ENCODE peak calls at places on chromosomes 2 and 18, in eight cellular contexts. T is CD8-positive, alpha-beta T cell; J is fibroblast of mammary gland; M is Caco-2; C is coronary artery; F is RWPE1; O is Peyer's patch; B is cardiac fibroblast. D is an unnamed sample.

GRCh38 chr2:196284033-196284844 is 112.9 kb upstream of the STK17B start:
- DNase-seq in T (no peak), J (no peak), M (no peak), C (no peak), F (no peak), O (no peak), B (peak; percentile 47), D (no peak)

GRCh38 chr18:61892683-61893303 is at the start of gene RNF152:
- DNase-seq in T (no peak), J (no peak), M (no peak), C (no peak), F (peak; percentile 23), O (peak; percentile 63), B (peak; percentile 34), D (no peak)

GRCh38 chr2:160271166-160272086 is 71.4 kb upstream of the ITGB6 start:
- DNase-seq in T (no peak), J (no peak), M (peak; percentile 42), C (peak; percentile 74), F (no peak), O (no peak), B (no peak), D (no peak)

GRCh38 chr2:144548532-144549191 is 28.7 kb upstream of the ZEB2 start:
- DNase-seq in T (no peak), J (no peak), M (no peak), C (no peak), F (no peak), O (no peak), B (no peak), D (no peak)

GRCh38 chr2:795245-796041 is 118.2 kb upstream of the TMEM18 start:
- DNase-seq in T (no peak), J (no peak), M (no peak), C (no peak), F (no peak), O (no peak), B (no peak), D (no peak)

GRCh38 chr18:7177131-7177744 is 53.7 kb upstream of the LRRC30 start:
- DNase-seq in T (no peak), J (peak; percentile 84), M (peak; percentile 76), C (no peak), F (peak; percentile 70), O (no peak), B (peak; percentile 89), D (no peak)

GRCh38 chr2:63890678-63891077 is 49.0 kb downstream of the UGP2 start:
- DNase-seq in T (no peak), J (no peak), M (no peak), C (no peak), F (no peak), O (no peak), B (no peak), D (no peak)

GRCh38 chr2:205323929-205324328 is 358.4 kb upstream of the NRP2 start:
- DNase-seq in T (no peak), J (peak; percentile 23), M (no peak), C (no peak), F (no peak), O (no peak), B (peak; percentile 32), D (no peak)

GRCh38 chr2:137659616-137660015 is 304.7 kb upstream of the HNMT start:
- DNase-seq in T (no peak), J (peak; percentile 3), M (peak; percentile 42), C (no peak), F (peak; percentile 34), O (no peak), B (peak; percentile 17), D (no peak)
- TF ChIP-seq CTCF in T (no peak), J (no peak), M (peak; percentile 32), C (no peak), F (peak; percentile 27), O (no peak), B (no peak), D (no peak)

GRCh38 chr18:8326763-8327394 is 282.4 kb upstream of the RAB12 start:
- DNase-seq in T (no peak), J (no peak), M (no peak), C (no peak), F (no peak), O (no peak), B (no peak), D (no peak)

GRCh38 chr18:8329186-8329771 is 280.0 kb upstream of the RAB12 start:
- DNase-seq in T (no peak), J (peak; percentile 74), M (no peak), C (no peak), F (no peak), O (no peak), B (peak; percentile 72), D (no peak)

GRCh38 chr18:8322486-8322885 is 286.8 kb upstream of the RAB12 start:
- DNase-seq in T (no peak), J (no peak), M (no peak), C (no peak), F (no peak), O (no peak), B (no peak), D (no peak)

GRCh38 chr18:8319798-8320477 is 289.3 kb upstream of the RAB12 start:
- DNase-seq in T (no peak), J (peak; percentile 72), M (no peak), C (no peak), F (no peak), O (no peak), B (peak; percentile 47), D (no peak)

GRCh38 chr18:8324343-8325065 is 284.7 kb upstream of the RAB12 start:
- DNase-seq in T (no peak), J (no peak), M (no peak), C (no peak), F (no peak), O (no peak), B (no peak), D (no peak)
- TF ChIP-seq CTCF in T (no peak), J (peak; percentile 11), M (no peak), C (no peak), F (no peak), O (no peak), B (no peak), D (no peak)

DNA sequence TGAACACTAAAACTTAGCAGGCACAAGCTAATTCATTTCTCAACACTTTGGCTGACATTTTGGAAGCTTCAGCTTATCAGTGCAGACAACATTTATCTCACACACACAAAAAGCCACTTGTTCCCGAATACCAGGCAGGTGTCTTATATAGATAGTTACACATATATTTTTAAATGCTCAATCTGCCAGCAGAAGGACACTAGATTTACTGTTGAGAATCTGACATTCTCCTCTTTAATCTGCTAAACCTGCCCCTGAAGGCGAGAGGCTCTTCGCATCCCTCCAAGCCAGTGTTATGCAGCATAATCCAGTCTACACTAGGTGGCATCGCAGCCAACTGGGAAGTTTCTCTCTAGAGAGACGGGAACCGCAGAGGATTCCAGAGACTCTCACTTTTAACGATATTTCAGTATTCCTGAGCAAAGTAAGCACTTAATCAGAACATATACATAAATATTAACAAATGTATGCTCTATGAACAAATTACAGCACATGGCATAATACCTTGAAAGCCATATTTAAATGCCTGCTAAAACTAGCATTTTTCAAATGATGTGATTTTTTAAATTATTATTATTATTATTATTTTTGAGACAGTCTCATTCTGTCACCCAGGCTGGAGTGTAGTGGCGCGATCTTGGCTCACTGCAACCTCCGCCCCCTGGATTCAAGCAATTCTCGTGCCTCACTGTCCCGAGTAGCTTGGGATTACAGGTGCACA is 90.2 kb upstream of the SCG2 start:
- DNase-seq in T (no peak), J (peak; percentile 73), M (peak; percentile 71), C (no peak), F (peak; percentile 69), O (no peak), B (peak; percentile 75), D (no peak)
- TF ChIP-seq CTCF in T (no peak), J (peak; percentile 84), M (peak; percentile 96), C (peak; percentile 44), F (peak; percentile 74), O (no peak), B (peak; percentile 82), D (peak; percentile 39)

DNA sequence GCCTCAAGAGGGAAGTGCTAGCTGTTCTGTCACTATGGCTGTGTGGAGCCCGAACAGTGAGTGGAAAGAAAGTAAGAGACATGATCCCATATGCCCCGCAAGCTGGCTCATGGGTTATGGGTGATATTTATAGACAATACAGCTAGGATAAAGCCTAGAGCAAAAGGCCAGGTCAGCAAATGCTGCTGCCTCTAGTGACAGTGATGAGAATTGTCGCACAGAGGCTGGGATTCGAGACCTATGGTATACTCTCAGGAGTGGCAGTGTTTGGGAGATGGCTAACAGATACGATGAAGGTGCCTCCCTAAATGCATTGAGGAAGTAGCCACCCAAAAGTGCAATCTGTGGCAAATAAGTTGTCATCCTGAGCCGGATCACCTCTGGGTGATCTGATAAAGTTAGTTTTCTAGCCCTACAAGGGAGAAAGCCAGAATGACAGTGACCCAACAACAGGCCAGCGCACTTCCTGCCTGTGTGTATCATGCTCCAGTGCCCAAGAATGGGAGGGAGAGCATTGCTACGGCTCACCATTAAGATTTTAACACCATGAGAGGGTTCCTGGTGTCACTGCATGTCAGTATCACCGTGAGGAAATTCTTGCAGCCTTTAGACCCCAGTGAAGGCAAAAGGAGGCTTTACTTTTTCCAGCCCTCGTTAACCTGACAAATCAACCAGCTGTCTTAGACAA is 92.3 kb upstream of the TGFA start:
- DNase-seq in T (no peak), J (no peak), M (no peak), C (no peak), F (peak; percentile 5), O (no peak), B (no peak), D (no peak)
- TF ChIP-seq CTCF in T (no peak), J (no peak), M (peak; percentile 23), C (no peak), F (no peak), O (no peak), B (no peak), D (no peak)

DNA sequence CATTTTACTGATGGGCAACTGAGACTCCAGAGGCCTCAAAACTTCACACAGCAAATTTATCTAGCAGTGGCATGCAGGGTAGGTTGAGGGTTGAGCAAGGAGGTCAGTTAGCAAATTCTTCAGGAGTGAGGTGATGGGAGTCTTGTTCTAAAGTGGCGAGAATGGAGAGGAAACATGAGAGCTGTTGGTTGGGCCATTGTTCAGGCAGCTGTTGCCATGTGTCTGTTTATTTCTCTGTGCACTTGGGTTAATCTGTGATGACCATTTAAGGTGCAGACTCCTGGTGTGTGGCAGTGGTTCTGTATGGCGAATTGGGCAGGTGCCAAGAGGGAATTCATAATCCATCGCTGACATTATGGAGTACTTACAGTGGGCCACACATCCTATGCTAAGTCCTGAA is 30.4 kb downstream of the TMEM178A start:
- DNase-seq in T (no peak), J (peak; percentile 63), M (no peak), C (no peak), F (no peak), O (no peak), B (peak; percentile 89), D (no peak)
- TF ChIP-seq CTCF in T (no peak), J (no peak), M (no peak), C (no peak), F (no peak), O (no peak), B (no peak), D (no peak)

D was measured in CD14-positive monocyte.